ENCODE peak calls at places on chromosome 6, in six cellular contexts. M, G, N, K, T and W are unnamed samples.

GRCh38 chr6:83613378-83613777 is 95.5 kb downstream of the SNAP91 start:
- DNase-seq in M (no peak), G (no peak), N (no peak), K (no peak), T (no peak), W (no peak)

GRCh38 chr6:69584913-69585729 is 211.7 kb downstream of the LMBRD1 start:
- DNase-seq in M (no peak), G (peak), N (no peak), K (no peak), T (no peak), W (peak)

GRCh38 chr6:2855061-2855519 is 13.4 kb upstream of the SERPINB1 start:
- DNase-seq in M (peak), G (no peak), N (no peak), K (no peak), T (no peak), W (peak)

GRCh38 chr6:170370413-170370812 is 63.9 kb downstream of the FAM120B start:
- DNase-seq in M (no peak), G (no peak), N (no peak), K (no peak), T (no peak), W (no peak)

GRCh38 chr6:422423-423061 is 31.0 kb downstream of the IRF4 start:
- DNase-seq in M (peak), G (peak), N (peak), K (peak), T (peak), W (peak)

GRCh38 chr6:43014434-43014909 is 423 bp downstream of the KLHDC3 start:
- DNase-seq in M (peak), G (peak), N (no peak), K (peak), T (peak), W (peak)

GRCh38 chr6:51495016-51495805 is 592.2 kb downstream of the PKHD1 start:
- DNase-seq in M (no peak), G (no peak), N (no peak), K (no peak), T (no peak), W (no peak)

GRCh38 chr6:118776607-118777549 is 117.1 kb upstream of the ASF1A start:
- DNase-seq in M (peak), G (peak), N (peak), K (peak), T (peak), W (peak)

GRCh38 chr6:144278659-144279314 is 6.3 kb upstream of the UTRN start:
- DNase-seq in M (no peak), G (no peak), N (no peak), K (no peak), T (no peak), W (no peak)

GRCh38 chr6:16413399-16413798 is 175.0 kb downstream of the GMPR start:
- DNase-seq in M (no peak), G (no peak), N (no peak), K (no peak), T (peak), W (no peak)

GRCh38 chr6:78025501-78025900 is 372.7 kb downstream of the MEI4 start:
- DNase-seq in M (no peak), G (no peak), N (no peak), K (no peak), T (no peak), W (no peak)

GRCh38 chr6:136921936-136922679 is at the start of gene SLC35D3:
- DNase-seq in M (peak), G (no peak), N (peak), K (no peak), T (no peak), W (no peak)

GRCh38 chr6:116073765-116074450 is 13.2 kb upstream of the FRK start:
- DNase-seq in M (peak), G (peak), N (peak), K (peak), T (peak), W (peak)

GRCh38 chr6:34073504-34073903 is 72.4 kb downstream of the GRM4 start:
- DNase-seq in M (no peak), G (no peak), N (no peak), K (no peak), T (no peak), W (no peak)

GRCh38 chr6:44263357-44264100 is 1.8 kb downstream of the NFKBIE start:
- DNase-seq in M (no peak), G (no peak), N (peak), K (no peak), T (peak), W (peak)

GRCh38 chr6:149044394-149044965 is 273.0 kb upstream of the TAB2 start:
- DNase-seq in M (no peak), G (peak), N (no peak), K (no peak), T (no peak), W (no peak)

GRCh38 chr6:39665871-39666270 is 59.3 kb downstream of the KIF6 start:
- DNase-seq in M (peak), G (peak), N (no peak), K (no peak), T (peak), W (no peak)

GRCh38 chr6:68732423-68732822 is 97.3 kb downstream of the ADGRB3 start:
- DNase-seq in M (no peak), G (no peak), N (no peak), K (no peak), T (no peak), W (no peak)

GRCh38 chr6:88494401-88495140 is 328.4 kb upstream of the CNR1 start:
- DNase-seq in M (no peak), G (no peak), N (no peak), K (no peak), T (no peak), W (peak)

GRCh38 chr6:127120787-127121636 is 2.5 kb downstream of the RSPO3 start:
- DNase-seq in M (peak), G (peak), N (peak), K (peak), T (peak), W (peak)

GRCh38 chr6:113182370-113183141 is 674.6 kb upstream of the MARCKS start:
- DNase-seq in M (peak), G (peak), N (peak), K (peak), T (peak), W (peak)

GRCh38 chr6:109236140-109237081 is 141.1 kb downstream of the CEP57L1 start:
- DNase-seq in M (no peak), G (no peak), N (peak), K (no peak), T (no peak), W (no peak)

GRCh38 chr6:155273438-155273837 is 9.6 kb downstream of the CLDN20 start:
- DNase-seq in M (peak), G (peak), N (peak), K (peak), T (peak), W (peak)

GRCh38 chr6:19879663-19880062 is 42.5 kb downstream of the ID4 start:
- DNase-seq in M (no peak), G (no peak), N (no peak), K (no peak), T (no peak), W (peak)

GRCh38 chr6:154154389-154154967 is 115.4 kb downstream of the OPRM1 start:
- DNase-seq in M (peak), G (peak), N (peak), K (peak), T (peak), W (peak)

DNA sequence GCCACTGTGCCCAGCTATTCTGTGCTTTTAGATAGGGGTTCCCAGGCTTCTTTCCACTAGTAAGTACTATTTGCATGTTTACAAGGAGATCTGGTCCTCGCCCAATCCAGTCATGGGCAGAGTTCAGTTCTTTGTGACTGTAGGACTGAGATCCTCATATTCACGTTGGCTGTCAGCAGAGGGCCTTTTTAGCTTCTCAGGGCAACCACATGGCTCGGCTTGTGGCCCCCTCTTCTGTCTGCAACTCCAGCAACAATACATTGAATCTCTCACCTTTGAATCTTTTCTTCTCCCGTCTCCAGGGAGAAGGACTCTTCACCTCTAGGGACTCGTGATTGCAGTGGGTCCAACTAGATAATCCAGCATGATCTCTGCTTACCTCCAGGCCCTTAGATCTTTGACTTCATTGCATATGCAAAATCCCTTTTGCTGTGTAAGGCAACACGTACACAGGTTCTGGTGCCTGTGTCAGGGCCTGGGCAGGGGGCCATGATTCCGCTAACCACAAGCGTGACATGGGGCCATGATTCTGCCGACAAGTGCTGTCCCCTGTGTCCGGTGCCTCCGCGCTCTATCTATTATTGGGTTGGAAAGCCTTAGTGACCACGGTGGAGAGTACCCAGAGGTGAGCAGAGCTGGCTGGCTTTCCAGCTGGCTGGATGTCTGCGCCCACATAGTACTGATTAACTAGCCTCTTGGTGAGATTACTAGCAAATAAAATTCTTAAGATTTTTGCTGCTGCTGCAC is 5.1 kb downstream of the CCR6 start:
- DNase-seq in M (no peak), G (no peak), N (no peak), K (no peak), T (no peak), W (no peak)
- TF ChIP-seq CTCF in M (no peak), G (no peak), N (no peak), K (no peak), T (no peak), W (no peak)

DNA sequence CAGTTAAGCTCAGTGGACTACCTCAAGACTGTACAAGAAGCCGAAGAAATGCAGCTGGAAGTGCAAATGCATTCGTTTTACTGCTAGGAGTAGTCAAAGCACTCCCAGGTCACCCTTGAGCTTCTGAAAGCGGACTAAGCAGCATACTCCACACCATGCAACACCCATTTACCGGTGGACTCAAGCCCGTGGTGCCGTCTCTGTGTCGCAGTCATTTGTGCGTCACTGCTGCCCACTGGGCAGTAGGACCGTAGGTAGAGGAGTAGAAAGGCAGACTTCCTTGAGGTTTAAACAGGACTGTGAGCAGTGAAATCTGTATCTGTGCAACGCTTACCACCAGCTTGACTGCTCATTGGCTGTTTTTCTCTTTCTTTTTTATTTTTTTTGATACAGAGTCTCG is 89.0 kb upstream of the FAM8A1 start:
- DNase-seq in M (no peak), G (no peak), N (no peak), K (no peak), T (no peak), W (no peak)
- H3K4me3 ChIP-seq in M (no peak), G (no peak), N (no peak), K (no peak), T (no peak), W (no peak)

DNA sequence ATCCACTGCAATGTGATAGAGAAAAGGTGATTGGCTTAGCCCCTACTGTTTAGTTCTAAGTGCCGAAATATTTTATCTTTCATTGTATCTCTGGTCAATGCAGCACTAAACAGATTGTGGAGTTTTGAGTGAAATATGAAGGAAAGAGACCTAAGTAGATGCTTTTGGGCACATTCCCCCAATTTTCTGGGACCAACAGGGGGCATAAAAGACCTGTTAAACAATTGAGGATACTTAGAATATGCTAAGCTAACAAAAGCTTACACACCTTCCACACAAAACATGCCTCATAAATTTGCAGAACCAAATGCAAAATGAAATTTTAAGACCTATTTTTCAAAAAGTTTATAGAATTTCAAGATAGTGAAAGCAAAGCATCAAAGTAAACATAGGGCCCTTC is 746.9 kb downstream of the TBC1D32 start:
- DNase-seq in M (no peak), G (no peak), N (no peak), K (no peak), T (no peak), W (no peak)
- TF ChIP-seq CTCF in M (no peak), G (no peak), N (no peak), K (no peak), T (no peak), W (no peak)

GRCh38 chr6:4906942-4907300 is 96.9 kb downstream of the RPP40 start:
- DNase-seq in M (no peak), G (peak), N (no peak), K (no peak), T (peak), W (no peak)
- H3K4me3 ChIP-seq in M (no peak), G (no peak), N (no peak), K (no peak), T (no peak), W (no peak)